ENCODE peak calls at places on chromosomes 4 and X, in eight cellular contexts. C is foreskin keratinocyte; U is NCI-H1694 treated with DMSO at 0.1 percent for 48 hours; Y is activated CD8-positive, alpha-beta memory T cell treated with anti-CD3 and anti-CD28 coated beads, Interleukin-2, amount 50 U/mL, for 48 hours; W is NCI-H187; G is MCF 10A; D is substantia nigra; H is T-cell. X is an unnamed sample.

GRCh38 chr4:1381181-1381621 is 25.0 kb downstream of the NKX1-1 start:
- DNase-seq in H (no peak), D (no peak), U (no peak), W (no peak), G (no peak), Y (no peak), C (no peak), X (no peak)

GRCh38 chr4:93828332-93828829 is at the start of gene ATOH1:
- DNase-seq in U (no peak), W (no peak), C (peak; percentile 13), D (no peak), G (peak; percentile 59), H (no peak), Y (no peak), X (peak; percentile 83)

GRCh38 chrX:136635235-136635634 is 12.7 kb upstream of the CD40LG start:
- DNase-seq in C (no peak), Y (no peak), U (no peak), D (no peak), G (no peak), H (no peak), W (no peak), X (no peak)

GRCh38 chr4:169823685-169824084 is 65.9 kb upstream of the HPF1 start:
- DNase-seq in H (peak; percentile 2), U (no peak), Y (no peak), W (no peak), C (peak; percentile 26), D (no peak), G (peak; percentile 70), X (peak; percentile 52)

GRCh38 chr4:38753021-38753806 is 29.6 kb downstream of the TLR10 start:
- DNase-seq in U (no peak), W (no peak), C (peak; percentile 66), D (no peak), G (peak; percentile 96), Y (no peak), H (no peak), X (peak; percentile 70)

GRCh38 chrX:77527233-77528001 is 80.2 kb downstream of the FGF16 start:
- DNase-seq in H (no peak), W (no peak), C (no peak), Y (no peak), D (no peak), G (no peak), U (no peak), X (peak; percentile 42)

GRCh38 chr4:6751611-6752485 is 30.7 kb upstream of the KIAA0232 start:
- DNase-seq in G (no peak), H (no peak), U (no peak), Y (no peak), D (no peak), W (no peak), C (no peak), X (no peak)

GRCh38 chr4:155403886-155404285 is 27.1 kb upstream of the MAP9 start:
- DNase-seq in W (no peak), D (no peak), G (peak; percentile 61), C (peak; percentile 9), H (no peak), Y (no peak), U (no peak), X (no peak)

GRCh38 chr4:47071863-47072441 is 40.6 kb downstream of the GABRB1 start:
- DNase-seq in C (no peak), U (no peak), W (no peak), Y (no peak), G (peak; percentile 40), D (no peak), H (no peak), X (no peak)

GRCh38 chrX:80810365-80810978 is 795 bp upstream of the BRWD3 start:
- DNase-seq in H (no peak), G (peak; percentile 11), C (no peak), D (no peak), Y (no peak), U (no peak), W (no peak), X (no peak)

GRCh38 chrX:10135561-10136399 is 21.0 kb upstream of the CLCN4 start:
- DNase-seq in U (no peak), Y (no peak), W (no peak), C (no peak), G (no peak), D (no peak), H (no peak), X (no peak)

GRCh38 chr4:2337131-2337723 is 75.3 kb upstream of the MXD4 start:
- DNase-seq in C (no peak), W (no peak), G (no peak), Y (peak; percentile 37), D (no peak), H (no peak), U (no peak), X (no peak)

GRCh38 chr4:47913328-47913727 is 1.1 kb downstream of the NFXL1 start:
- DNase-seq in Y (no peak), D (no peak), U (no peak), W (no peak), C (peak; percentile 27), H (no peak), G (peak; percentile 41), X (no peak)